ENCODE peak calls at places on chromosomes 6 and 20, in six cellular contexts. One of them, this sample, is unnamed.
A peak's percentile ranks its signal among the peaks of the same experiment; 100 is the strongest.

GRCh38 chr6:127328043-127328442 is 15.4 kb downstream of the ECHDC1 start:
- DNase-seq in stimulated activated CD4-positive, alpha-beta T cell treated with anti-CD3 and anti-CD28 coated beads, Interleukin-1b, Interleukin-23, amount 100 ng/mL, for 4 hours: no peak
- DNase-seq in activated CD4-positive, alpha-beta memory T cell treated with anti-CD3 and anti-CD28 coated beads, Interleukin-2, amount 10 ng/mL, durations not matched to agents 7 days and 5 days: no peak
- DNase-seq in adipocyte: no peak
- DNase-seq in Right ventricle myocardium superior: no peak
- DNase-seq in NCI-H1105: no peak
- DNase-seq in this sample: no peak

GRCh38 chr20:25053207-25054132 is 4.5 kb downstream of the ACSS1 start:
- DNase-seq in stimulated activated CD4-positive, alpha-beta T cell treated with anti-CD3 and anti-CD28 coated beads, Interleukin-1b, Interleukin-23, amount 100 ng/mL, for 4 hours: no peak
- DNase-seq in activated CD4-positive, alpha-beta memory T cell treated with anti-CD3 and anti-CD28 coated beads, Interleukin-2, amount 10 ng/mL, durations not matched to agents 7 days and 5 days: no peak
- DNase-seq in adipocyte: peak; percentile 52
- DNase-seq in Right ventricle myocardium superior: peak; percentile 83
- DNase-seq in NCI-H1105: no peak
- DNase-seq in this sample: no peak

GRCh38 chr20:33660685-33661058 is 1.5 kb upstream of the C20orf144 start:
- DNase-seq in stimulated activated CD4-positive, alpha-beta T cell treated with anti-CD3 and anti-CD28 coated beads, Interleukin-1b, Interleukin-23, amount 100 ng/mL, for 4 hours: no peak
- DNase-seq in activated CD4-positive, alpha-beta memory T cell treated with anti-CD3 and anti-CD28 coated beads, Interleukin-2, amount 10 ng/mL, durations not matched to agents 7 days and 5 days: no peak
- DNase-seq in adipocyte: no peak
- DNase-seq in Right ventricle myocardium superior: no peak
- DNase-seq in NCI-H1105: no peak
- DNase-seq in this sample: no peak

GRCh38 chr20:53677447-53678314 is 84.0 kb upstream of the ZNF217 start:
- DNase-seq in stimulated activated CD4-positive, alpha-beta T cell treated with anti-CD3 and anti-CD28 coated beads, Interleukin-1b, Interleukin-23, amount 100 ng/mL, for 4 hours: no peak
- DNase-seq in activated CD4-positive, alpha-beta memory T cell treated with anti-CD3 and anti-CD28 coated beads, Interleukin-2, amount 10 ng/mL, durations not matched to agents 7 days and 5 days: no peak
- DNase-seq in adipocyte: peak; percentile 64
- DNase-seq in Right ventricle myocardium superior: peak; percentile 49
- DNase-seq in NCI-H1105: no peak
- DNase-seq in this sample: no peak

GRCh38 chr6:113184291-113184690 is 672.9 kb upstream of the MARCKS start:
- DNase-seq in stimulated activated CD4-positive, alpha-beta T cell treated with anti-CD3 and anti-CD28 coated beads, Interleukin-1b, Interleukin-23, amount 100 ng/mL, for 4 hours: no peak
- DNase-seq in activated CD4-positive, alpha-beta memory T cell treated with anti-CD3 and anti-CD28 coated beads, Interleukin-2, amount 10 ng/mL, durations not matched to agents 7 days and 5 days: no peak
- DNase-seq in adipocyte: peak; percentile 75
- DNase-seq in Right ventricle myocardium superior: no peak
- DNase-seq in NCI-H1105: no peak
- DNase-seq in this sample: no peak

GRCh38 chr6:152503541-152503940 is 133.6 kb downstream of the SYNE1 start:
- DNase-seq in stimulated activated CD4-positive, alpha-beta T cell treated with anti-CD3 and anti-CD28 coated beads, Interleukin-1b, Interleukin-23, amount 100 ng/mL, for 4 hours: no peak
- DNase-seq in activated CD4-positive, alpha-beta memory T cell treated with anti-CD3 and anti-CD28 coated beads, Interleukin-2, amount 10 ng/mL, durations not matched to agents 7 days and 5 days: no peak
- DNase-seq in adipocyte: no peak
- DNase-seq in Right ventricle myocardium superior: no peak
- DNase-seq in NCI-H1105: no peak
- DNase-seq in this sample: no peak

GRCh38 chr20:48656661-48657211 is 171.1 kb downstream of the PREX1 start:
- DNase-seq in stimulated activated CD4-positive, alpha-beta T cell treated with anti-CD3 and anti-CD28 coated beads, Interleukin-1b, Interleukin-23, amount 100 ng/mL, for 4 hours: no peak
- DNase-seq in activated CD4-positive, alpha-beta memory T cell treated with anti-CD3 and anti-CD28 coated beads, Interleukin-2, amount 10 ng/mL, durations not matched to agents 7 days and 5 days: no peak
- DNase-seq in adipocyte: no peak
- DNase-seq in Right ventricle myocardium superior: no peak
- DNase-seq in NCI-H1105: no peak
- DNase-seq in this sample: no peak

GRCh38 chr6:152380993-152381898 is 255.9 kb downstream of the SYNE1 start:
- DNase-seq in stimulated activated CD4-positive, alpha-beta T cell treated with anti-CD3 and anti-CD28 coated beads, Interleukin-1b, Interleukin-23, amount 100 ng/mL, for 4 hours: no peak
- DNase-seq in activated CD4-positive, alpha-beta memory T cell treated with anti-CD3 and anti-CD28 coated beads, Interleukin-2, amount 10 ng/mL, durations not matched to agents 7 days and 5 days: no peak
- DNase-seq in adipocyte: peak; percentile 97
- DNase-seq in Right ventricle myocardium superior: peak; percentile 84
- DNase-seq in NCI-H1105: no peak
- DNase-seq in this sample: no peak

GRCh38 chr20:890671-891070 is 25.5 kb downstream of the ANGPT4 start:
- DNase-seq in stimulated activated CD4-positive, alpha-beta T cell treated with anti-CD3 and anti-CD28 coated beads, Interleukin-1b, Interleukin-23, amount 100 ng/mL, for 4 hours: no peak
- DNase-seq in activated CD4-positive, alpha-beta memory T cell treated with anti-CD3 and anti-CD28 coated beads, Interleukin-2, amount 10 ng/mL, durations not matched to agents 7 days and 5 days: no peak
- DNase-seq in adipocyte: no peak
- DNase-seq in Right ventricle myocardium superior: no peak
- DNase-seq in NCI-H1105: no peak
- DNase-seq in this sample: no peak

GRCh38 chr6:154408906-154409500 is 52.4 kb upstream of the IPCEF1 start:
- DNase-seq in stimulated activated CD4-positive, alpha-beta T cell treated with anti-CD3 and anti-CD28 coated beads, Interleukin-1b, Interleukin-23, amount 100 ng/mL, for 4 hours: no peak
- DNase-seq in activated CD4-positive, alpha-beta memory T cell treated with anti-CD3 and anti-CD28 coated beads, Interleukin-2, amount 10 ng/mL, durations not matched to agents 7 days and 5 days: no peak
- DNase-seq in adipocyte: peak; percentile 30
- DNase-seq in Right ventricle myocardium superior: no peak
- DNase-seq in NCI-H1105: no peak
- DNase-seq in this sample: no peak

GRCh38 chr6:43488667-43489276 is 11.4 kb downstream of the TJAP1 start:
- DNase-seq in stimulated activated CD4-positive, alpha-beta T cell treated with anti-CD3 and anti-CD28 coated beads, Interleukin-1b, Interleukin-23, amount 100 ng/mL, for 4 hours: no peak
- DNase-seq in activated CD4-positive, alpha-beta memory T cell treated with anti-CD3 and anti-CD28 coated beads, Interleukin-2, amount 10 ng/mL, durations not matched to agents 7 days and 5 days: no peak
- DNase-seq in adipocyte: no peak
- DNase-seq in Right ventricle myocardium superior: no peak
- DNase-seq in NCI-H1105: no peak
- DNase-seq in this sample: no peak

GRCh38 chr6:31401403-31401802 is 2.0 kb upstream of the MICA start:
- DNase-seq in stimulated activated CD4-positive, alpha-beta T cell treated with anti-CD3 and anti-CD28 coated beads, Interleukin-1b, Interleukin-23, amount 100 ng/mL, for 4 hours: no peak
- DNase-seq in activated CD4-positive, alpha-beta memory T cell treated with anti-CD3 and anti-CD28 coated beads, Interleukin-2, amount 10 ng/mL, durations not matched to agents 7 days and 5 days: no peak
- DNase-seq in adipocyte: peak; percentile 81
- DNase-seq in Right ventricle myocardium superior: no peak
- DNase-seq in NCI-H1105: no peak
- DNase-seq in this sample: no peak

GRCh38 chr20:25252686-25253421 is 5.0 kb downstream of the PYGB start:
- DNase-seq in stimulated activated CD4-positive, alpha-beta T cell treated with anti-CD3 and anti-CD28 coated beads, Interleukin-1b, Interleukin-23, amount 100 ng/mL, for 4 hours: no peak
- DNase-seq in activated CD4-positive, alpha-beta memory T cell treated with anti-CD3 and anti-CD28 coated beads, Interleukin-2, amount 10 ng/mL, durations not matched to agents 7 days and 5 days: no peak
- DNase-seq in adipocyte: no peak
- DNase-seq in Right ventricle myocardium superior: no peak
- DNase-seq in NCI-H1105: peak; percentile 16
- DNase-seq in this sample: no peak